ENCODE peak calls at places on chromosomes 11 and 22, in four cellular contexts. X is MM.1S, E is body of pancreas, P is heart right ventricle. J is an unnamed sample. For H3K4me1, the result is how much of the 10 kb centered on the place peaks cover.

GRCh38 chr11:43936081-43936480 is 6.4 kb upstream of the C11orf96 start:
- DNase-seq in X (no peak), E (no peak), P (no peak), J (no peak)

GRCh38 chr11:2562181-2562581 is 117.4 kb downstream of the KCNQ1 start:
- DNase-seq in E (peak), P (peak), X (no peak), J (peak)

GRCh38 chr22:37443977-37444376 is 16.7 kb upstream of the ELFN2 start:
- DNase-seq in X (no peak), E (no peak), P (no peak), J (no peak)

GRCh38 chr11:131392528-131393255 is 22.3 kb downstream of the NTM start:
- DNase-seq in P (no peak), X (no peak), E (no peak), J (no peak)

GRCh38 chr11:61834278-61835004 is 6.3 kb downstream of the FADS2 start:
- DNase-seq in E (peak), X (peak), P (peak), J (peak)

GRCh38 chr22:49048591-49048990 is 779.1 kb downstream of the BRD1 start:
- DNase-seq in P (no peak), E (no peak), X (no peak), J (no peak)

GRCh38 chr11:126696976-126697375 is 303.6 kb downstream of the KIRREL3 start:
- DNase-seq in P (no peak), X (no peak), E (no peak), J (no peak)

GRCh38 chr11:38138972-38139371 is 1540.9 kb upstream of the RAG2 start:
- DNase-seq in P (no peak), X (no peak), E (no peak), J (no peak)

GRCh38 chr11:70128435-70128906 is 50.4 kb downstream of the ANO1 start:
- DNase-seq in X (no peak), P (no peak), E (no peak), J (no peak)

GRCh38 chr22:30265131-30265720 is 1.4 kb downstream of the OSM start:
- DNase-seq in E (no peak), X (no peak), P (no peak), J (peak)

GRCh38 chr22:21736084-21736642 is 569 bp upstream of the YPEL1 start:
- DNase-seq in P (no peak), E (no peak), X (no peak), J (no peak)

GRCh38 chr11:79264284-79264683 is 176.5 kb downstream of the TENM4 start:
- DNase-seq in E (no peak), P (no peak), X (no peak), J (no peak)

GRCh38 chr11:67304511-67305113 is 1.3 kb downstream of the SSH3 start:
- DNase-seq in P (no peak), X (no peak), E (no peak), J (peak)

GRCh38 chr11:8719260-8720190 is 36.9 kb downstream of the RPL27A start:
- DNase-seq in X (no peak), E (peak), P (peak), J (no peak)

GRCh38 chr11:71244116-71244815 is 8.1 kb downstream of the SHANK2 start:
- DNase-seq in E (peak), P (no peak), X (no peak), J (peak)

DNA sequence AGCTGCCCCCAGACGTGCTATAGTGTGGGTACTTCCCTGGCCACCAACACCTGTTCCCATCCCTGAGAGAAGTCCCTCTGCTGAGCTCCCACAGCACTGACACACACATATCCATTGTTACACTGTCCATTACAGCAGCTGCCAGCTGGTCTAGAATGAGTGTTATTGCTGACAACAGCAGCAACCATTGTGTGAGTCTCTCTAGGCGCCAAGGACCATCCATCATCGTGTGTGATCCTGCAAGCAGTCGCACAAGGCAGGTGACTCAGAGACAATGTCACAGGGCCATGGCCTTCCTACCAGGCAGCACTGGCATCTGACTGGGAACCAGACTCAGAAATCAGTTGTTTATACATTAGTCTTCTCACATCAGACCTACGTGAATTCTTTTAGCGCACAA is 56.3 kb downstream of the SGSM3 start:
- DNase-seq in X (no peak), E (peak), P (no peak), J (no peak)
- H3K27ac ChIP-seq in X (no peak), E (no peak), P (no peak), J (no peak)

GRCh38 chr11:95717314-95717713 is 72.3 kb downstream of the FAM76B start:
- DNase-seq in E (no peak), P (no peak), X (no peak), J (no peak)
- H3K4me1 ChIP-seq in E (under half), P (under half), X (under half), J (under half)

DNA sequence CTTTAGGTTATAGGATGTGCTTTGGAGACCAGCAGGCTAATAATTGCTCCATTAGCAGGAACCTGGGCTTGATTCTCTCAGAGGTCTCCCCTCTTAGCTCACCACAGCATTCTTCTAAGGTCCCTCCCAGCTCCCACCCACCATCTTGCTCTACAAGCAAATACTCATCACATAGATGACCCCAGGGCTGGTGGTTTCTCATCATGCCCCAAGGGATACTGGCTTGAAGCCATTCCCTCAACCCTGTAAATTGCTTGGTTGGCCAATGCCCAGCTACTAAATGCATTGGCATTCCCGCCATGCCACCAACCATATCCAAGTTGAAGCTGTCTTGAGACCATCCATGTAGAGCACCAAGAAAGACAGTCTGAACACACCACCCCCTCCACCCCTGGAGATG is 130.2 kb upstream of the NCAM1 start:
- DNase-seq in P (no peak), E (no peak), X (no peak), J (no peak)
- H3K27ac ChIP-seq in P (no peak), E (no peak), X (no peak), J (no peak)

DNA sequence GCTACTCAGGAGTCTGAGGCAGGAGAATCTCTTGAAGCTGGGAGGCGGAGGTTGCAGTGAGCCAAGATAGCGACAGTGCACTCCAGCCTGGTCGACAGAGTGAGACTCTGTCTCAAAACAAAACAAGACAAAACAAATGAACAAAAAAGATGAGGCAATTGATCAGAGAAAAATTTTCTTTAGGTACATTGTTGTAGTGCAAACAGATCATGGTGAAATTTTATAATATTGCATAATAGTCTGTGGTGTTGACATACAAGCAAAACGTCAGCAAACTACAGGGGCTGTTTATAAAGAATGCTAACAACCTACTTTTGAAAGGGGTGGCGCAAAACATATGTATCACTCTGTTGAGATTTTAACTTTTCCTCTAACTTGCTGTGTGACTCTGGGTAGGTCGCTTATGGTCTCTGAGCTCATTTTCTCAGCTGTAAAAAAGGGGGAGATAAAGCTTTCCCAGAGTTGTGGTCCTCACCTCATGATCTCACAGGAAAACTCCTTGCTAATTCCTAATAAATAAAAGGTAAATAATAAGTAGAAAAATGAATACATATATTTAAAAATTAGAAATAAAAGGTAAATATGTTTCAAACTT is 64.8 kb upstream of the NUP160 start:
- DNase-seq in X (no peak), E (no peak), P (no peak), J (no peak)
- H3K4me1 ChIP-seq in X (under half), E (under half), P (under half), J (half or more)

GRCh38 chr11:34824425-34824824 is 91.8 kb downstream of the APIP start:
- DNase-seq in P (no peak), E (no peak), X (no peak), J (no peak)

GRCh38 chr11:34827239-34827638 is 88.9 kb downstream of the APIP start:
- DNase-seq in P (no peak), E (no peak), X (peak), J (no peak)

GRCh38 chr11:34825315-34825669 is 90.9 kb downstream of the APIP start:
- DNase-seq in X (no peak), E (no peak), P (no peak), J (no peak)

GRCh38 chr11:34825670-34826383 is 90.4 kb downstream of the APIP start:
- DNase-seq in X (no peak), E (peak), P (no peak), J (no peak)

GRCh38 chr11:34826384-34826726 is 89.8 kb downstream of the APIP start:
- DNase-seq in E (no peak), P (no peak), X (no peak), J (no peak)
- H3K27ac ChIP-seq in E (peak), P (no peak), X (no peak), J (no peak)

GRCh38 chr11:63530021-63530420 is 6.6 kb upstream of the PLAAT4 start:
- DNase-seq in E (no peak), X (no peak), P (no peak), J (no peak)

GRCh38 chr11:63532799-63533475 is 3.7 kb upstream of the PLAAT4 start:
- DNase-seq in X (no peak), P (no peak), E (no peak), J (no peak)

GRCh38 chr11:63534076-63534475 is 2.5 kb upstream of the PLAAT4 start:
- DNase-seq in X (no peak), E (no peak), P (no peak), J (no peak)

GRCh38 chr11:63534895-63535461 is 1.6 kb upstream of the PLAAT4 start:
- DNase-seq in E (no peak), X (peak), P (no peak), J (no peak)

GRCh38 chr11:63532150-63532549 is 4.5 kb upstream of the PLAAT4 start:
- DNase-seq in E (no peak), X (no peak), P (no peak), J (no peak)
- H3K4me1 ChIP-seq in E (under half), X (under half), P (under half), J (half or more)

DNA sequence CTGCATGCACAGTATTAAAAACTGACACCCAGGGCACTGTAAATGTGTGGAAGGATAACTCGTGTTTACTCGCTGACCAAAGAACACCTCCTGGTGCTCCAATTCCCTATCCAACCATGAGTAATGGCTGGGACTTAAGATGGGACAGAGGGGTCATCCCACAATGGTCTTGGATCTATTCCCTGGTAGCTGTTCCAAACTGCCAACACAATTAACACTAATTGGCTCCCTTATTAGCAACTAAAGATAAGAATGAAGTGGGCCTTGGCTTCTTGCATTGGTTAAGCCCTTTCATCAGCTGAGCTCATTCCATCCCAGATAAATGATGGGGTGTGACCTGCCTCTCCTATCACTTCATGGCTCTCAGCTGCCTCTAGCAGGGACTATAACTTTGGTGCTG is 1.5 kb upstream of the SIK3 start:
- DNase-seq in E (no peak), X (no peak), P (no peak), J (no peak)
- H3K27ac ChIP-seq in E (peak), X (no peak), P (peak), J (peak)

GRCh38 chr11:134032501-134033091 is 36.3 kb upstream of the JAM3 start:
- DNase-seq in E (no peak), X (no peak), P (no peak), J (no peak)

GRCh38 chr11:134033276-134033675 is 35.6 kb upstream of the JAM3 start:
- DNase-seq in E (no peak), P (no peak), X (no peak), J (no peak)

GRCh38 chr11:134036484-134037092 is 32.3 kb upstream of the JAM3 start:
- DNase-seq in X (no peak), E (peak), P (no peak), J (no peak)

GRCh38 chr11:134033696-134034491 is 35.0 kb upstream of the JAM3 start:
- DNase-seq in E (peak), X (peak), P (peak), J (peak)

DNA sequence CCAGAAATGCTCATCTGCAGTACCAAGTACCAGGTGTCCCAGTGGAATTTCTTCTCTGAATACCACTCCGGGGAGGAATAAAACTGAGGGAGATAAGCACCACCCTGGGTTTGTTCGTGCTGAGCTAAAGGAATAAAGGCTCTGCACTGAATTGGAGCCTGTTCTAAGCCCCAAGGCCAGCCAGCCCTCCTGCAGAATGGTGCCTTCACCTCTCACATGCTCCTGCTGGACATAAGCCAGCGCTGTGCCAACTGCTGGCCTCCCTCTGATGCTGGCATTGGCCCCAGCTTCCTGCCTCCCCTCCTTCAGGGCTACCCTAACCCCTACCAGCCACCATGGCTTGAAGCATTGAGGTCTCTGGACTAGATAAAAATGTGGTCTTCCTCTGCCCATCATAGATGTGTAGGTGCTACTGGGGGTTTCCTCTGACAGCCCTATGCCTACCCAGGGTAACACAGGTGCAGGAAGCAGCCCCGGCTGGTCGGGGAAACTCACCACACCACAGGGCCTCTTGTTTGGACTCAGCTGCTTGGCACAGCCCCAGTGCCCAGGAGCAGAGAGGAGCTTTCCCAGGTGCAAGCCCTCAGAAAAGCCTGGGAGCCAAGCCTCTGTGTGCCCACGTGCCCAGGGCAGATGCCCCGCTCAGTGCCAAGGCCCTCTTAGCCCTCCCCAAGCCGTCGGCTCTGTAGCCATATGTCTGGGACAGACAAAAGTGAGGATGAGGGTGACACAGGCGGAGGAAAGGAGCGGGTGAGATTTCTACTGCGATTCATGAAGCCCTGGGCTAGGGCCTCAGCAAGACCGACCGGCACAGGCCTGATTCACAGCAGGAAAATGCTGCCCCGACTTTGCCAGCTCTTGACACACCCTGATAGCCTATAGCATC is 34.1 kb upstream of the JAM3 start:
- DNase-seq in P (no peak), E (peak), X (no peak), J (peak)
- H3K4me1 ChIP-seq in P (half or more), E (under half), X (under half), J (half or more)